ENCODE peak calls at places on chromosomes 11 and 22, in eight cellular contexts. O is SJSA1; V is transverse colon; U is lower lobe of right lung; C is pancreas; T is AG04450; A is CD8-positive, alpha-beta memory T cell; R is tibial artery. M is an unnamed sample.
A peak's percentile ranks its signal among the peaks of the same experiment; 100 is the strongest.

GRCh38 chr11:83364500-83365059 is 78.4 kb upstream of the CCDC90B start:
- DNase-seq in V (no peak), R (no peak), T (no peak), O (no peak), C (no peak), A (no peak), U (no peak), M (no peak)

GRCh38 chr11:103420593-103420992 is 311.4 kb downstream of the DYNC2H1 start:
- DNase-seq in R (no peak), O (no peak), V (no peak), T (no peak), A (no peak), U (no peak), C (no peak), M (peak; percentile 86)

GRCh38 chr22:39117585-39118191 is 20.6 kb downstream of the APOBEC3H start:
- DNase-seq in U (no peak), O (no peak), T (no peak), R (no peak), A (peak; percentile 53), V (peak; percentile 81), C (peak; percentile 54), M (peak; percentile 20)

GRCh38 chr22:42976131-42976530 is 38.8 kb downstream of the PACSIN2 start:
- DNase-seq in U (no peak), O (no peak), A (no peak), T (no peak), R (peak; percentile 31), C (no peak), V (peak; percentile 65), M (no peak)

GRCh38 chr22:18103527-18104269 is 6.9 kb upstream of the TUBA8 start:
- DNase-seq in A (no peak), V (no peak), R (no peak), T (no peak), O (no peak), U (no peak), C (no peak), M (no peak)

GRCh38 chr22:22720724-22721261 is 76.4 kb downstream of the GGTLC2 start:
- DNase-seq in C (no peak), V (peak; percentile 46), A (no peak), R (no peak), T (no peak), O (no peak), U (no peak), M (no peak)

GRCh38 chr11:47394322-47395224 is 13.8 kb upstream of the SLC39A13 start:
- DNase-seq in R (no peak), O (no peak), U (peak; percentile 87), A (peak; percentile 31), V (peak; percentile 60), T (no peak), C (no peak), M (peak; percentile 62)

GRCh38 chr11:113384551-113384950 is 3.0 kb upstream of the ANKK1 start:
- DNase-seq in A (no peak), R (no peak), V (no peak), U (no peak), O (peak; percentile 58), T (peak; percentile 86), C (no peak), M (peak; percentile 70)

GRCh38 chr22:38829485-38829884 is 14.3 kb downstream of the NPTXR start:
- DNase-seq in V (no peak), O (no peak), U (no peak), C (no peak), T (no peak), R (no peak), A (no peak), M (no peak)

GRCh38 chr11:101034076-101034475 is 95.5 kb downstream of the PGR start:
- DNase-seq in U (peak; percentile 43), V (no peak), O (no peak), A (no peak), C (no peak), T (no peak), R (peak; percentile 66), M (no peak)

GRCh38 chr11:127624455-127624854 is 623.9 kb upstream of the KIRREL3 start:
- DNase-seq in U (no peak), C (no peak), O (no peak), R (no peak), V (no peak), A (no peak), T (no peak), M (no peak)

GRCh38 chr11:129731316-129731715 is 84.3 kb upstream of the TMEM45B start:
- DNase-seq in V (no peak), A (no peak), C (no peak), O (no peak), U (no peak), T (no peak), R (no peak), M (no peak)
- H3K27ac ChIP-seq in V (no peak overlapping the region), A (no peak overlapping the region), C (no peak overlapping the region), O (no peak overlapping the region), U (no peak overlapping the region), T (no peak overlapping the region), R (no peak overlapping the region), M (no peak overlapping the region)

GRCh38 chr11:13277719-13278619 is at the start of gene BMAL1:
- DNase-seq in C (peak; percentile 56), O (no peak), A (peak; percentile 47), R (peak; percentile 85), T (no peak), U (peak; percentile 84), V (peak; percentile 69), M (no peak)

GRCh38 chr11:13280777-13281176 is 3.2 kb downstream of the BMAL1 start:
- DNase-seq in T (no peak), R (no peak), V (no peak), A (no peak), C (no peak), U (no peak), O (no peak), M (no peak)

GRCh38 chr11:13278620-13279486 is 1.3 kb downstream of the BMAL1 start:
- DNase-seq in O (no peak), V (peak; percentile 26), U (peak; percentile 55), R (peak; percentile 67), C (peak; percentile 25), A (no peak), T (no peak), M (no peak)

GRCh38 chr11:13280323-13280722 is 2.7 kb downstream of the BMAL1 start:
- DNase-seq in U (no peak), V (no peak), C (no peak), O (no peak), A (no peak), T (no peak), R (no peak), M (no peak)

GRCh38 chr11:13279487-13279834 is 1.9 kb downstream of the BMAL1 start:
- DNase-seq in V (no peak), T (no peak), A (no peak), R (no peak), U (no peak), C (no peak), O (no peak), M (no peak)
- H3K4me3 ChIP-seq in V (no peak overlapping the region), T (no peak overlapping the region), A (peak overlapping the region; percentile 84), R (peak overlapping the region; percentile 100), U (peak overlapping the region; percentile 1), C (no peak overlapping the region), O (no peak overlapping the region), M (no peak overlapping the region)

GRCh38 chr22:37417264-37417663 is 10.0 kb downstream of the ELFN2 start:
- DNase-seq in C (no peak), O (no peak), R (no peak), U (no peak), T (no peak), V (no peak), A (no peak), M (no peak)
- H3K27me3 ChIP-seq in C (no peaks in the 10 kb centered on the region), O (peaks cover 46% of the 10 kb centered on the region), R (no peaks in the 10 kb centered on the region), U (peaks cover 61% of the 10 kb centered on the region), T (peaks cover 9% of the 10 kb centered on the region), V (peaks cover 80% of the 10 kb centered on the region), A (peaks cover 4% of the 10 kb centered on the region), M (peaks cover 3% of the 10 kb centered on the region)

DNA sequence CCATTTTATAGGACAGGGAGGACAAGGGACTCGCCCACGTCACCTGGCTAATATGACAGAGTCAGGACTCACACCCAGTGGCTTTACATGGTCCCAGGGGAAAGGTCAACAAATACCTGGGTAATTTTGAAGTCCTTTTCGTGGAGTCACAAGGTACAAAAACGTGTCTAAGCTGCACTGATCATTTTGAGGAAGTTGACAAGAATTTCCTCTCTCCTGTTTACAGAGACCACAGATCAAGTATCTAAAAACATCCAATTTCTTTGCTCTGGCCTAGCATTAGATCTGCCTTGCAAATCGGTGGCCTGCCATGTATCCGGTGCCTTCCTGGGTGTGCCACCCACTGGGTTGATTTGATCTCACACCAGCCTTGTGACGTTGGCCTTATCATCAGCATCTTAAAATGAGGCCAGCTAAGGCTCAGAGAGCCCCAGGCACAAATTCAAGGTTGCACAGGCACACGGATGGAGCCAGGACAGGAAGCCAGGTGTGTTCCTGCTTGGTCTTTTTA is 17.6 kb downstream of the GDPD5 start:
- DNase-seq in U (no peak), A (peak; percentile 22), V (no peak), T (no peak), R (no peak), C (no peak), O (no peak), M (no peak)
- H3K27ac ChIP-seq in U (no peak overlapping the region), A (peak overlapping the region; percentile 33), V (no peak overlapping the region), T (no peak overlapping the region), R (no peak overlapping the region), C (no peak overlapping the region), O (no peak overlapping the region), M (no peak overlapping the region)

GRCh38 chr11:95922099-95922498 is 1.8 kb downstream of the MTMR2 start:
- DNase-seq in R (no peak), A (no peak), T (no peak), V (no peak), U (no peak), C (no peak), O (no peak), M (no peak)
- H3K4me3 ChIP-seq in R (peak overlapping the region; percentile 97), A (no peak overlapping the region), T (peak overlapping the region; percentile 92), V (no peak overlapping the region), U (no peak overlapping the region), C (no peak overlapping the region), O (no peak overlapping the region), M (peak overlapping the region; percentile 86)

DNA sequence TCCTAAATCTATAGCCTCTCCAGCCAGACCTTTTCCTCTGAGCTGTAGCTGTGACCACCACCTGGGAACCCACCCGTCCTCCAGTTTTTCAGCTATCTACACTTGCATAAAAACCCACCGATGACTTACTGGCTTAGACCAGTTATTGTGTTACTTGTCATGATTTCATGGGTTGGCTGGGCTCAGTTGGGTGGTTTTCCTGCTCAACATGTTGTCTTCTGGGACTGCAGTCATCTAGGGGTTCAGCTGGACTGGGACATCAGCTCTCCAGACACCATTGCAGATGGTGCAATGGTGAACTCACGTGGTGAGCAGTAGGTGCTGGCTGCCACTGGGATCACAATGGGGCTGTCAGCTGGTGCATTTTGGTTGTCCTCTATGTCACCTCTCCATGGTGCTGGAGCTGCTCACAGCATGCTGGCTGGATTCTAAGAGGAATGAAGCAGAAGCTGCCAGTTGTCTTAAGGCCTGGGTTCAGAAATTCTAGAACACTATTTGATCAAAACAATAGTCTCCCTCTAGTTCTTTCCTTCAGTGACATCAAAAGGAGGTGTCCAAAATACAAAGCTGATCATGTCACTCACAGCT is 1.3 kb upstream of the SYT13 start:
- DNase-seq in T (no peak), U (no peak), C (no peak), R (no peak), O (peak; percentile 22), A (no peak), V (no peak), M (no peak)
- H3K27me3 ChIP-seq in T (peaks cover 54% of the 10 kb centered on the region), U (peaks cover 65% of the 10 kb centered on the region), C (no peaks in the 10 kb centered on the region), R (peaks cover 3% of the 10 kb centered on the region), O (peaks cover 46% of the 10 kb centered on the region), A (peaks cover 30% of the 10 kb centered on the region), V (peaks cover 36% of the 10 kb centered on the region), M (peaks cover 35% of the 10 kb centered on the region)

GRCh38 chr22:31075961-31076360 is 5.2 kb upstream of the SMTN start:
- DNase-seq in O (peak; percentile 40), R (peak; percentile 98), T (no peak), U (peak; percentile 69), A (no peak), V (peak; percentile 70), C (no peak), M (no peak)
- H3K27ac ChIP-seq in O (no peak overlapping the region), R (peak overlapping the region; percentile 89), T (no peak overlapping the region), U (peak overlapping the region; percentile 78), A (no peak overlapping the region), V (peak overlapping the region; percentile 74), C (no peak overlapping the region), M (no peak overlapping the region)